ENCODE peak calls at places on chromosomes 7 and 10, in seven cellular contexts. One of them, this sample, is unnamed.

GRCh38 chr10:11631890-11632587 is 20.6 kb upstream of the USP6NL start:
- DNase-seq in fibroblast of pulmonary artery: no peak
- DNase-seq in testis: no peak
- DNase-seq in MM.1S: peak
- DNase-seq in HT1080: no peak
- DNase-seq in NK-92 treated with Interleukin-12 subunit alpha and Interleukin-12 subunit beta, amount 100 ng/mL, for 24 hours: peak
- DNase-seq in transverse colon: peak
- DNase-seq in this sample: no peak

GRCh38 chr10:32548208-32548607 is 102.3 kb downstream of the CCDC7 start:
- DNase-seq in fibroblast of pulmonary artery: no peak
- DNase-seq in testis: no peak
- DNase-seq in MM.1S: no peak
- DNase-seq in HT1080: no peak
- DNase-seq in NK-92 treated with Interleukin-12 subunit alpha and Interleukin-12 subunit beta, amount 100 ng/mL, for 24 hours: no peak
- DNase-seq in transverse colon: no peak
- DNase-seq in this sample: no peak

GRCh38 chr10:114938818-114939193 is 811 bp downstream of the TRUB1 start:
- DNase-seq in fibroblast of pulmonary artery: no peak
- DNase-seq in testis: no peak
- DNase-seq in MM.1S: peak
- DNase-seq in HT1080: no peak
- DNase-seq in NK-92 treated with Interleukin-12 subunit alpha and Interleukin-12 subunit beta, amount 100 ng/mL, for 24 hours: no peak
- DNase-seq in transverse colon: no peak
- DNase-seq in this sample: no peak

GRCh38 chr10:104445359-104445758 is 91.7 kb downstream of the CFAP58 start:
- DNase-seq in fibroblast of pulmonary artery: peak
- DNase-seq in testis: no peak
- DNase-seq in MM.1S: no peak
- DNase-seq in HT1080: peak
- DNase-seq in NK-92 treated with Interleukin-12 subunit alpha and Interleukin-12 subunit beta, amount 100 ng/mL, for 24 hours: no peak
- DNase-seq in transverse colon: no peak
- DNase-seq in this sample: peak

GRCh38 chr7:18151419-18151818 is 123.8 kb upstream of the PRPS1L1 start:
- DNase-seq in fibroblast of pulmonary artery: peak
- DNase-seq in testis: no peak
- DNase-seq in MM.1S: no peak
- DNase-seq in HT1080: peak
- DNase-seq in NK-92 treated with Interleukin-12 subunit alpha and Interleukin-12 subunit beta, amount 100 ng/mL, for 24 hours: no peak
- DNase-seq in transverse colon: no peak
- DNase-seq in this sample: no peak

GRCh38 chr10:91312031-91312733 is 91.7 kb downstream of the PCGF5 start:
- DNase-seq in fibroblast of pulmonary artery: peak
- DNase-seq in testis: no peak
- DNase-seq in MM.1S: no peak
- DNase-seq in HT1080: no peak
- DNase-seq in NK-92 treated with Interleukin-12 subunit alpha and Interleukin-12 subunit beta, amount 100 ng/mL, for 24 hours: no peak
- DNase-seq in transverse colon: no peak
- DNase-seq in this sample: no peak

GRCh38 chr7:152710134-152710404 is 34.1 kb upstream of the XRCC2 start:
- DNase-seq in fibroblast of pulmonary artery: no peak
- DNase-seq in testis: no peak
- DNase-seq in MM.1S: no peak
- DNase-seq in HT1080: no peak
- DNase-seq in NK-92 treated with Interleukin-12 subunit alpha and Interleukin-12 subunit beta, amount 100 ng/mL, for 24 hours: no peak
- DNase-seq in transverse colon: no peak
- DNase-seq in this sample: peak

GRCh38 chr7:102434039-102434481 is 685 bp downstream of the ORAI2 start:
- DNase-seq in fibroblast of pulmonary artery: peak
- DNase-seq in testis: no peak
- DNase-seq in MM.1S: peak
- DNase-seq in HT1080: peak
- DNase-seq in NK-92 treated with Interleukin-12 subunit alpha and Interleukin-12 subunit beta, amount 100 ng/mL, for 24 hours: no peak
- DNase-seq in transverse colon: no peak
- DNase-seq in this sample: no peak

GRCh38 chr7:47283497-47284131 is 298.3 kb downstream of the TNS3 start:
- DNase-seq in fibroblast of pulmonary artery: no peak
- DNase-seq in testis: no peak
- DNase-seq in MM.1S: no peak
- DNase-seq in HT1080: no peak
- DNase-seq in NK-92 treated with Interleukin-12 subunit alpha and Interleukin-12 subunit beta, amount 100 ng/mL, for 24 hours: no peak
- DNase-seq in transverse colon: peak
- DNase-seq in this sample: no peak

GRCh38 chr7:2713370-2713769 is 25.4 kb downstream of the AMZ1 start:
- DNase-seq in fibroblast of pulmonary artery: no peak
- DNase-seq in testis: no peak
- DNase-seq in MM.1S: no peak
- DNase-seq in HT1080: no peak
- DNase-seq in NK-92 treated with Interleukin-12 subunit alpha and Interleukin-12 subunit beta, amount 100 ng/mL, for 24 hours: no peak
- DNase-seq in transverse colon: no peak
- DNase-seq in this sample: no peak

GRCh38 chr10:11874568-11875182 is 51.5 kb downstream of the PROSER2 start:
- DNase-seq in fibroblast of pulmonary artery: peak
- DNase-seq in testis: peak
- DNase-seq in MM.1S: no peak
- DNase-seq in HT1080: no peak
- DNase-seq in NK-92 treated with Interleukin-12 subunit alpha and Interleukin-12 subunit beta, amount 100 ng/mL, for 24 hours: no peak
- DNase-seq in transverse colon: no peak
- DNase-seq in this sample: peak

GRCh38 chr7:45400680-45401079 is 173.5 kb upstream of the ADCY1 start:
- DNase-seq in fibroblast of pulmonary artery: no peak
- DNase-seq in testis: no peak
- DNase-seq in MM.1S: peak
- DNase-seq in HT1080: no peak
- DNase-seq in NK-92 treated with Interleukin-12 subunit alpha and Interleukin-12 subunit beta, amount 100 ng/mL, for 24 hours: no peak
- DNase-seq in transverse colon: no peak
- DNase-seq in this sample: no peak

GRCh38 chr7:128860158-128861073 is 2.2 kb upstream of the ATP6V1F start:
- DNase-seq in fibroblast of pulmonary artery: peak
- DNase-seq in testis: no peak
- DNase-seq in MM.1S: no peak
- DNase-seq in HT1080: peak
- DNase-seq in NK-92 treated with Interleukin-12 subunit alpha and Interleukin-12 subunit beta, amount 100 ng/mL, for 24 hours: no peak
- DNase-seq in transverse colon: no peak
- DNase-seq in this sample: no peak

This sample was measured in Daoy.